ENCODE peak calls at places on chromosomes 2 and 18, in six cellular contexts. E is transverse colon, P is ovary, X is A549, Y is sigmoid colon, U is esophagus muscularis mucosa. D is an unnamed sample.

GRCh38 chr2:23859983-23860382 is 66.9 kb downstream of the ATAD2B start:
- DNase-seq in U (no peak), Y (no peak), X (no peak), P (no peak), E (no peak), D (no peak)

GRCh38 chr2:42795871-42796301 is 3.5 kb upstream of the HAAO start:
- DNase-seq in E (no peak), U (no peak), Y (no peak), P (no peak), X (no peak), D (no peak)

GRCh38 chr2:8254791-8255447 is 426.9 kb upstream of the ID2 start:
- DNase-seq in X (no peak), U (no peak), Y (no peak), E (no peak), P (no peak), D (no peak)

GRCh38 chr2:173043466-173043865 is 32.2 kb upstream of the MAP3K20 start:
- DNase-seq in U (peak; percentile 90), Y (no peak), P (no peak), X (no peak), E (no peak), D (no peak)

GRCh38 chr2:56985609-56986008 is 801.8 kb downstream of the CCDC85A start:
- DNase-seq in U (no peak), Y (no peak), X (no peak), P (no peak), E (no peak), D (no peak)

GRCh38 chr2:163734911-163735691 is 707 bp downstream of the FIGN start:
- DNase-seq in X (no peak), Y (no peak), P (no peak), U (no peak), E (no peak), D (no peak)

GRCh38 chr18:60040966-60041365 is 141.2 kb downstream of the PMAIP1 start:
- DNase-seq in Y (no peak), E (no peak), U (no peak), X (no peak), P (no peak), D (no peak)

GRCh38 chr18:32552421-32553030 is 81.8 kb upstream of the GAREM1 start:
- DNase-seq in X (peak; percentile 34), Y (peak; percentile 68), U (no peak), E (peak; percentile 70), P (no peak), D (peak; percentile 82)

GRCh38 chr2:239880396-239880795 is 144.7 kb downstream of the NDUFA10 start:
- DNase-seq in Y (no peak), P (no peak), U (peak; percentile 74), X (no peak), E (no peak), D (no peak)

GRCh38 chr2:16661536-16661935 is 4.1 kb downstream of the CYRIA start:
- DNase-seq in X (no peak), Y (no peak), P (no peak), U (peak; percentile 72), E (no peak), D (no peak)

GRCh38 chr2:105379741-105380186 is 19.1 kb downstream of the FHL2 start:
- DNase-seq in Y (no peak), P (peak; percentile 51), U (no peak), E (no peak), X (no peak), D (no peak)

GRCh38 chr2:83842421-83842820 is 616.7 kb downstream of the SUCLG1 start:
- DNase-seq in P (no peak), U (no peak), Y (no peak), E (no peak), X (no peak), D (no peak)

GRCh38 chr2:172970660-172971059 is 105.0 kb upstream of the MAP3K20 start:
- DNase-seq in U (no peak), Y (no peak), E (no peak), X (no peak), P (no peak), D (no peak)

GRCh38 chr2:162123806-162124758 is 28.0 kb downstream of the GCG start:
- DNase-seq in U (no peak), E (no peak), X (peak; percentile 35), Y (no peak), P (no peak), D (peak; percentile 60)

GRCh38 chr2:54704688-54705605 is 18.5 kb upstream of the EML6 start:
- DNase-seq in E (no peak), U (no peak), Y (no peak), P (no peak), X (peak; percentile 40), D (no peak)

DNA sequence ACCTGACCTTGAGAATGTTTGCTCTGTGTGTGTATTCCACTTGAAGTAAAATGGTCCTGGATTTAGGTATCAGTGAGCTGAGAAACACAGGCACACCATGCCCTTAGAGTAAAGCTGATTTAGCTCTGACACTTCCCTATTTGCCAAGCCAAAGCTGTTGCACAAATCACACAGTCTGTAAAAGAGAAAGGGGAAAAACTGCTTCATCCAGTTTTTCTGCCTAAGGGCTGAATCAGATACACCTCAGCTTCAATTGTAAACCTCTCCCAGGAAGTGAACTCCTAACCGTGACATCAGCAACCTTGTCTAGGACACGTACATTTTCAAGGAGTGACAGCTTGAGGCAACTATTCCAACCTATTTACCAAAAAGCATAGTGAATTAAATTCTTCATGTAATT is 150.4 kb downstream of the NR4A2 start:
- DNase-seq in X (no peak), E (peak; percentile 29), U (no peak), Y (no peak), P (no peak), D (no peak)
- TF ChIP-seq EP300 in X (no peak), E (no peak), U (no peak), Y (no peak), P (no peak), D (no peak)

GRCh38 chr18:22348521-22349316 is 69.0 kb downstream of the CTAGE1 start:
- DNase-seq in Y (no peak), X (no peak), U (peak; percentile 89), E (peak; percentile 75), P (peak; percentile 92), D (no peak)
- TF ChIP-seq POLR2A in Y (no peak), X (no peak), U (no peak), E (no peak), P (peak; percentile 4), D (no peak)

GRCh38 chr2:28665041-28665704 is 86.5 kb upstream of the PPP1CB start:
- DNase-seq in X (no peak), E (peak; percentile 64), Y (peak; percentile 94), P (peak; percentile 75), U (peak; percentile 94), D (no peak)

GRCh38 chr2:28662468-28663095 is 89.0 kb upstream of the PPP1CB start:
- DNase-seq in U (no peak), E (peak; percentile 78), P (no peak), X (no peak), Y (peak; percentile 81), D (no peak)

GRCh38 chr2:28662044-28662443 is 89.6 kb upstream of the PPP1CB start:
- DNase-seq in Y (no peak), E (peak; percentile 86), P (peak; percentile 26), X (no peak), U (no peak), D (no peak)

GRCh38 chr2:28663359-28663758 is 88.3 kb upstream of the PPP1CB start:
- DNase-seq in Y (peak; percentile 57), P (no peak), X (no peak), E (no peak), U (no peak), D (no peak)

GRCh38 chr2:28664120-28664842 is 87.3 kb upstream of the PPP1CB start:
- DNase-seq in E (peak; percentile 64), X (no peak), Y (peak; percentile 89), U (no peak), P (peak; percentile 76), D (no peak)
- H3K27ac ChIP-seq in E (peak overlapping the region; percentile 89), X (peak overlapping the region; percentile 42), Y (peak overlapping the region; percentile 89), U (peak overlapping the region; percentile 88), P (peak overlapping the region; percentile 63), D (peak overlapping the region; percentile 53)

DNA sequence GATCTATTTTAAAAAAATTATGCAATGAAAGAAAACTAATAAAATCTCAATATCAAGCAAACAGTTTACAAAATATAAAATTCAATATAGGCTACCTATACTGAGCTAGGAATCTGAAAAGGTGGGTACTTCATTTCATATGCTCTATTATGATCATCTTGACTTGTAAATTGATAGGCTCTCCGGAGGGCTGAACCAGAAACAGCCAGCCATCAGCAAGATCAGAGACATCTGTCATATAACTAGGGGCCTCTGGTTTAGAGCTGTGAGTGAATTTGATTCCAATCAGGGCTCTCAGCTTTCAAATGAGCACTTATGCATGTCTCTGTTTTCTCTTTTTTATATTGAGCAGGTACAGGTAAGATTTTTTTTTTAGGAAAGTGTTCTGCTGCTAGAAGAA is 114.2 kb downstream of the SPHKAP start:
- DNase-seq in E (no peak), P (no peak), U (no peak), Y (no peak), X (no peak), D (no peak)
- TF ChIP-seq EP300 in E (no peak), P (no peak), U (no peak), Y (no peak), X (no peak), D (no peak)

GRCh38 chr2:160911258-160911657 is 249.0 kb upstream of the TANK start:
- DNase-seq in X (no peak), Y (no peak), U (no peak), E (no peak), P (no peak), D (no peak)
- TF ChIP-seq POLR2A in X (no peak), Y (no peak), U (no peak), E (no peak), P (no peak), D (no peak)

GRCh38 chr2:28780496-28780895 is 28.9 kb downstream of the PPP1CB start:
- DNase-seq in E (no peak), P (no peak), Y (no peak), X (no peak), U (no peak), D (no peak)
- H3K27ac ChIP-seq in E (no peak overlapping the region), P (no peak overlapping the region), Y (no peak overlapping the region), X (no peak overlapping the region), U (peak overlapping the region; percentile 53), D (no peak overlapping the region)

GRCh38 chr2:144554811-144555210 is 34.9 kb upstream of the ZEB2 start:
- DNase-seq in Y (no peak), P (no peak), U (no peak), E (no peak), X (no peak), D (no peak)

GRCh38 chr2:144559242-144559641 is 39.3 kb upstream of the ZEB2 start:
- DNase-seq in U (no peak), X (no peak), P (no peak), Y (no peak), E (no peak), D (no peak)

GRCh38 chr2:144559681-144560080 is 39.8 kb upstream of the ZEB2 start:
- DNase-seq in E (no peak), P (no peak), Y (no peak), X (no peak), U (no peak), D (no peak)

DNA sequence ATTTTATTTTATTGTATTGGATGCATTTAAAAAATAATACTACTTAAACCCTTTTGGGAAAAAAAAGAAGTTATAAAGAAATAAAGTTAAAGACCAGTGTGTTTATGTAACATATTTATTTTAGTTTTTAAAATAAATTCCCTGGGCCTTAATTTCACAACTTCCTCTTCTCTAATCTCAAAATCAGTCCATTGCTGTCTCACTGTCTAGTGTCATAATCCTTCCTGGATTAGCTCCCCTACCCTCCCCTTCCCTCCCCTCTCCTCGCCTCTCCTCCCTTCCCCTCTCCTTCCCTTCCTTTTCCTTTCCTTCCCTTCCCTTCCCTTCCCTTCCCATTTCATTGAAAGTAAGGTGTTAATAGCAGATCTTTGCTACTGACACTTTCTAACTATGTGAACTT is 40.3 kb upstream of the ZEB2 start:
- DNase-seq in Y (no peak), P (no peak), E (no peak), U (no peak), X (no peak), D (no peak)
- TF ChIP-seq EP300 in Y (no peak), P (no peak), E (no peak), U (no peak), X (no peak), D (no peak)